ENCODE peak calls at places on chromosomes 3 and 15, in four cellular contexts. J is transverse colon, Q is stomach, O is GM23338. M is an unnamed sample. For H3K4me1, the result is how much of the 10 kb centered on the place peaks cover.

GRCh38 chr15:70580958-70581357 is 182.4 kb downstream of the UACA start:
- DNase-seq in J (no peak), Q (no peak), O (no peak), M (no peak)

GRCh38 chr3:63349583-63350177 is 71.6 kb downstream of the SYNPR start:
- DNase-seq in J (peak), Q (peak), O (peak), M (no peak)

GRCh38 chr3:128415773-128416577 is 50.7 kb downstream of the DNAJB8 start:
- DNase-seq in J (no peak), Q (no peak), O (no peak), M (no peak)

GRCh38 chr3:187066228-187066995 is 72.9 kb downstream of the RPL39L start:
- DNase-seq in J (no peak), Q (no peak), O (peak), M (no peak)

GRCh38 chr15:46441294-46442062 is 806.6 kb downstream of the SQOR start:
- DNase-seq in J (no peak), Q (no peak), O (no peak), M (no peak)

GRCh38 chr3:82002993-82003642 is 241.7 kb upstream of the GBE1 start:
- DNase-seq in J (no peak), Q (no peak), O (no peak), M (no peak)

GRCh38 chr3:120399372-120399771 is 50.2 kb upstream of the LRRC58 start:
- DNase-seq in J (no peak), Q (no peak), O (no peak), M (no peak)

GRCh38 chr15:69392352-69392751 is 21.8 kb upstream of the KIF23 start:
- DNase-seq in J (no peak), Q (no peak), O (no peak), M (no peak)

GRCh38 chr3:12579919-12580318 is 23.0 kb downstream of the MKRN2 start:
- DNase-seq in J (no peak), Q (no peak), O (no peak), M (no peak)
- H3K4me1 ChIP-seq in J (under half), Q (under half), O (under half), M (under half)

GRCh38 chr3:48919215-48920138 is 835 bp downstream of the ARIH2 start:
- DNase-seq in J (peak), Q (peak), O (peak), M (no peak)

GRCh38 chr3:48915296-48915695 is 3.3 kb upstream of the ARIH2 start:
- DNase-seq in J (no peak), Q (no peak), O (no peak), M (no peak)

GRCh38 chr3:48918388-48919214 is at the start of gene ARIH2:
- DNase-seq in J (peak), Q (peak), O (peak), M (no peak)
- TF ChIP-seq POLR2AphosphoS5 in J (peak), Q (peak), O (peak), M (peak)

DNA sequence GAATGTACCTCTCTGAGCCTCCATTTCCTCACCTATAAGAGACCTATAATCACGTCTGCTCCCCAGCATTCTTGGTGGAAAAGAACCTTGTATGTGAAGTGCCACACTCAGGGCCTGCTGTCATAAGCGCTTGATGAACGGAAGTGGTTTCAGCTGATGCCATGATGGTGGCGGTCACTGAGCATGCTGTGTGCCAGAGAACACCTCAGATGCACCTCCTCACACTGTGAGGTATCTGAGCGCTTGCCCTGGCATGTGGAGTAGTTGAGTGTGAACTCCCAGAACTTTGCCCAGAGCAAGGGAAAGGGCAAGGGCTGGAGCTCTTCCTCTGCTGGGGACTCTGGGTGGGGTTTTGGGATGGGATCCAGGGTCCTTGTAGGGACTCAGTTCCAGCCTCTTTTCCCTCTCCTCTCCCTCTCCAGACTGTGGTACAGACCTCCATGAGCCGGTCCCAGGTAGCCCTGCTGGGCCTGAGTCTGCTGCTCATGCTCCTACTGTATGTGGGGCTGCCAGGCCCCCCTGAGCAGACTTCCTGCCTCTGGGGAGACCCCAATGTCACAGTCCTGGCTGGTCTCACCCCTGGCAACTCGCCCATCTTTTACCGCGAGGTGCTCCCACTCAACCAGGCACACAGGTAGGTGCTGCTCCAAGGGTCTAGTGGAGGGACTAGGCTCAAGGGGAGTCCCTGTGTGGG is 2.7 kb downstream of the ABHD14A start:
- DNase-seq in J (no peak), Q (no peak), O (no peak), M (no peak)
- H3K4me1 ChIP-seq in J (under half), Q (under half), O (under half), M (under half)

GRCh38 chr3:134933997-134934396 is 138.9 kb downstream of the EPHB1 start:
- DNase-seq in J (no peak), Q (no peak), O (no peak), M (no peak)
- TF ChIP-seq POLR2AphosphoS5 in J (no peak), Q (no peak), O (no peak), M (no peak)

DNA sequence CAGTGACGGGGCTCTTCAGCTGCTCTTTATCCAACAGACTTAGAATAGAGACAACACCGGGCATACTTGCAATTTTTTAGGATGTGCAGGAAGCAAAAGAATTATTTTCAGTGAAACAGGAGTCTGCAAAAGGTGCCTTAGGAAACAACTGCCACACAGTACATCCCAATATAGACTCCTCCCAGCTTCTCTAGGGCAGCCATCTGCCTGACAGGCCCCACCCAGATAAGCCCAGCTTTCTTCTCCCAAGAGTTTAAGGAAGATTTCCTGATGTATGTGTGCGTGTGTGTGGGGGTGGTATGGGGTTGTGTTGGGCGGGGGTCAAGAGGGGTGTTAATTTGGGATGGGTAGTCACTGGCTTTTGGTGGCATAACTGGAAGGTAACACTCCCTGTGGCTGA is 21.5 kb downstream of the MAP2K1 start:
- DNase-seq in J (no peak), Q (no peak), O (no peak), M (no peak)
- H3K4me1 ChIP-seq in J (under half), Q (under half), O (half or more), M (under half)